ENCODE peak calls at places on chromosomes 5 and 9, in five cellular contexts. Y is activated T-cell treated with anti-CD3 and anti-CD28 coated beads, Interleukin-2, amount 50 U/mL, for 72 hours; J is stimulated activated CD4-positive, alpha-beta T cell treated with anti-CD3 and anti-CD28 coated beads, TNF-alpha, amount 100 ng/mL, for 48 hours; W is NCI-H2081; V is IMR-90. H is an unnamed sample.

GRCh38 chr9:105656131-105656921 is 5.9 kb upstream of the TAL2 start:
- DNase-seq in Y (peak; percentile 27), J (peak; percentile 8), W (peak; percentile 16), V (no peak), H (peak; percentile 30)

GRCh38 chr9:93137362-93137761 is 3.3 kb upstream of the NINJ1 start:
- DNase-seq in Y (no peak), J (no peak), W (no peak), V (no peak), H (no peak)

GRCh38 chr9:129071526-129072131 is 9.3 kb upstream of the DOLPP1 start:
- DNase-seq in Y (no peak), J (no peak), W (no peak), V (no peak), H (no peak)

GRCh38 chr5:170429014-170429413 is 39.8 kb upstream of the KCNMB1 start:
- DNase-seq in Y (no peak), J (no peak), W (no peak), V (no peak), H (peak; percentile 48)

GRCh38 chr5:168925160-168925559 is 346.0 kb upstream of the PANK3 start:
- DNase-seq in Y (no peak), J (no peak), W (no peak), V (no peak), H (no peak)

GRCh38 chr5:139422307-139422893 is 16.9 kb downstream of the DNAJC18 start:
- DNase-seq in Y (peak; percentile 63), J (no peak), W (peak; percentile 42), V (peak; percentile 78), H (peak; percentile 81)

GRCh38 chr5:143629871-143630658 is 181.9 kb upstream of the HMHB1 start:
- DNase-seq in Y (no peak), J (no peak), W (no peak), V (peak; percentile 86), H (peak; percentile 85)

GRCh38 chr5:142924135-142924883 is 154.1 kb downstream of the ARHGAP26 start:
- DNase-seq in Y (peak; percentile 7), J (no peak), W (peak; percentile 0), V (peak; percentile 52), H (peak; percentile 56)

GRCh38 chr9:91037511-91038482 is 236.2 kb downstream of the SYK start:
- DNase-seq in Y (no peak), J (no peak), W (no peak), V (peak; percentile 93), H (peak; percentile 93)

GRCh38 chr9:96027271-96028131 is 152.0 kb downstream of the ERCC6L2 start:
- DNase-seq in Y (peak; percentile 47), J (no peak), W (no peak), V (no peak), H (no peak)

GRCh38 chr5:37786855-37787254 is 53.0 kb downstream of the GDNF start:
- DNase-seq in Y (no peak), J (no peak), W (no peak), V (peak; percentile 85), H (peak; percentile 92)

GRCh38 chr9:99818439-99818992 is 3.2 kb upstream of the NR4A3 start:
- DNase-seq in Y (no peak), J (no peak), W (no peak), V (no peak), H (no peak)

GRCh38 chr5:633521-633955 is 21.4 kb downstream of the CEP72 start:
- DNase-seq in Y (no peak), J (no peak), W (no peak), V (peak; percentile 91), H (peak; percentile 41)

GRCh38 chr5:148910216-148910615 is 83.8 kb downstream of the ADRB2 start:
- DNase-seq in Y (no peak), J (no peak), W (no peak), V (no peak), H (no peak)

GRCh38 chr5:158701406-158702177 is 398.1 kb downstream of the EBF1 start:
- DNase-seq in Y (no peak), J (no peak), W (no peak), V (no peak), H (peak; percentile 38)

GRCh38 chr9:125378778-125379177 is 117.2 kb downstream of the GAPVD1 start:
- DNase-seq in Y (no peak), J (no peak), W (no peak), V (no peak), H (no peak)

GRCh38 chr9:134045841-134046544 is 20.7 kb downstream of the BRD3OS start:
- DNase-seq in Y (no peak), J (no peak), W (no peak), V (no peak), H (no peak)